ENCODE peak calls at places on chromosomes 1 and 21, in eight cellular contexts. N, W, Y, I, J, M, O and L are unnamed samples.

GRCh38 chr1:111789077-111789476 is 33.4 kb downstream of the DDX20 start:
- DNase-seq in N (peak; percentile 27), W (no peak), Y (no peak), I (no peak), J (no peak), M (no peak), O (no peak), L (no peak)

GRCh38 chr1:224065455-224065854 is 48.5 kb upstream of the FBXO28 start:
- DNase-seq in N (no peak), W (peak; percentile 55), Y (no peak), I (no peak), J (no peak), M (no peak), O (no peak), L (no peak)

GRCh38 chr21:25980710-25981109 is 189.9 kb downstream of the APP start:
- DNase-seq in N (no peak), W (no peak), Y (no peak), I (no peak), J (no peak), M (no peak), O (peak; percentile 18), L (no peak)

GRCh38 chr1:245939756-245940345 is 567.2 kb downstream of the SMYD3 start:
- DNase-seq in N (no peak), W (no peak), Y (no peak), I (no peak), J (no peak), M (no peak), O (no peak), L (no peak)

GRCh38 chr21:42441963-42442362 is 38.3 kb downstream of the UBASH3A start:
- DNase-seq in N (no peak), W (no peak), Y (peak; percentile 22), I (no peak), J (no peak), M (no peak), O (no peak), L (no peak)

GRCh38 chr21:42239556-42239955 is 20.6 kb downstream of the ABCG1 start:
- DNase-seq in N (no peak), W (no peak), Y (no peak), I (no peak), J (no peak), M (no peak), O (no peak), L (no peak)

GRCh38 chr1:207420109-207420508 is 34.0 kb upstream of the CR2 start:
- DNase-seq in N (no peak), W (no peak), Y (no peak), I (no peak), J (no peak), M (no peak), O (no peak), L (no peak)

GRCh38 chr1:47624531-47624930 is 186.7 kb downstream of the FOXD2 start:
- DNase-seq in N (no peak), W (peak; percentile 27), Y (no peak), I (no peak), J (no peak), M (no peak), O (no peak), L (no peak)

GRCh38 chr1:231196728-231197127 is 34.9 kb downstream of the TRIM67 start:
- DNase-seq in N (no peak), W (no peak), Y (peak; percentile 27), I (no peak), J (no peak), M (no peak), O (no peak), L (no peak)

GRCh38 chr1:205124726-205125125 is 2.9 kb upstream of the RBBP5 start:
- DNase-seq in N (no peak), W (no peak), Y (no peak), I (no peak), J (no peak), M (no peak), O (no peak), L (no peak)

GRCh38 chr1:223135176-223135575 is 7.9 kb downstream of the TLR5 start:
- DNase-seq in N (peak; percentile 81), W (peak; percentile 60), Y (peak; percentile 86), I (no peak), J (no peak), M (no peak), O (no peak), L (peak; percentile 58)

GRCh38 chr1:22056043-22056442 is 3.5 kb downstream of the CDC42 start:
- DNase-seq in N (peak; percentile 28), W (no peak), Y (no peak), I (no peak), J (no peak), M (no peak), O (no peak), L (no peak)

GRCh38 chr1:244054924-244055263 is 3.8 kb downstream of the ZBTB18 start:
- DNase-seq in N (no peak), W (peak; percentile 65), Y (no peak), I (no peak), J (no peak), M (no peak), O (no peak), L (no peak)

GRCh38 chr1:232718928-232719927 is 86.0 kb upstream of the MAP10 start:
- DNase-seq in N (no peak), W (no peak), Y (no peak), I (no peak), J (no peak), M (no peak), O (no peak), L (no peak)

GRCh38 chr1:106793686-106794085 is 262.8 kb upstream of the PRMT6 start:
- DNase-seq in N (no peak), W (no peak), Y (no peak), I (no peak), J (no peak), M (no peak), O (no peak), L (no peak)

GRCh38 chr1:12075195-12076114 is 12.4 kb downstream of the TNFRSF8 start:
- DNase-seq in N (peak; percentile 88), W (no peak), Y (peak; percentile 83), I (no peak), J (no peak), M (no peak), O (no peak), L (no peak)

GRCh38 chr1:203351037-203351625 is at the start of gene FMOD:
- DNase-seq in N (peak; percentile 48), W (no peak), Y (no peak), I (no peak), J (no peak), M (no peak), O (no peak), L (no peak)

GRCh38 chr1:200128081-200128480 is 100.6 kb downstream of the NR5A2 start:
- DNase-seq in N (no peak), W (no peak), Y (no peak), I (no peak), J (no peak), M (no peak), O (no peak), L (no peak)

GRCh38 chr1:21946836-21947587 is 9.9 kb upstream of the HSPG2 start:
- DNase-seq in N (no peak), W (no peak), Y (peak; percentile 63), I (peak; percentile 14), J (no peak), M (no peak), O (no peak), L (no peak)

GRCh38 chr21:28392436-28392835 is 600.2 kb downstream of the LTN1 start:
- DNase-seq in N (no peak), W (no peak), Y (no peak), I (no peak), J (no peak), M (no peak), O (no peak), L (no peak)

GRCh38 chr21:28283652-28284490 is 708.8 kb downstream of the LTN1 start:
- DNase-seq in N (peak; percentile 93), W (no peak), Y (no peak), I (no peak), J (no peak), M (no peak), O (no peak), L (no peak)

GRCh38 chr21:14215971-14216621 is at the start of gene RBM11:
- DNase-seq in N (peak; percentile 32), W (peak; percentile 69), Y (peak; percentile 85), I (peak; percentile 57), J (peak; percentile 12), M (peak; percentile 71), O (peak; percentile 91), L (peak; percentile 10)

GRCh38 chr1:169013821-169014220 is 92.7 kb upstream of the ATP1B1 start:
- DNase-seq in N (no peak), W (no peak), Y (no peak), I (no peak), J (no peak), M (no peak), O (no peak), L (no peak)

GRCh38 chr1:208202333-208202987 is 41.7 kb downstream of the PLXNA2 start:
- DNase-seq in N (no peak), W (no peak), Y (no peak), I (no peak), J (no peak), M (no peak), O (no peak), L (no peak)

GRCh38 chr1:7539772-7540175 is 231.3 kb upstream of the VAMP3 start:
- DNase-seq in N (no peak), W (peak; percentile 48), Y (peak; percentile 63), I (no peak), J (no peak), M (no peak), O (peak; percentile 73), L (no peak)

GRCh38 chr1:182098301-182098700 is 36.8 kb upstream of the ZNF648 start:
- DNase-seq in N (no peak), W (no peak), Y (no peak), I (no peak), J (no peak), M (no peak), O (no peak), L (no peak)

GRCh38 chr1:192461684-192462083 is 113.9 kb upstream of the RGS1 start:
- DNase-seq in N (no peak), W (no peak), Y (no peak), I (no peak), J (no peak), M (no peak), O (no peak), L (no peak)

GRCh38 chr21:42298237-42298636 is 17.0 kb downstream of the TFF3 start:
- DNase-seq in N (no peak), W (no peak), Y (peak; percentile 39), I (no peak), J (no peak), M (no peak), O (no peak), L (no peak)

GRCh38 chr1:214558002-214558770 is 6.8 kb upstream of the PTPN14 start:
- DNase-seq in N (peak; percentile 93), W (peak; percentile 84), Y (no peak), I (no peak), J (no peak), M (no peak), O (no peak), L (no peak)

GRCh38 chr1:29762635-29763034 is 526.3 kb downstream of the PTPRU start:
- DNase-seq in N (no peak), W (no peak), Y (no peak), I (no peak), J (no peak), M (no peak), O (no peak), L (no peak)

GRCh38 chr1:209609403-209610377 is 26.2 kb downstream of the CAMK1G start:
- DNase-seq in N (no peak), W (no peak), Y (no peak), I (no peak), J (no peak), M (peak; percentile 67), O (no peak), L (no peak)

GRCh38 chr1:38451541-38451993 is 405.0 kb upstream of the POU3F1 start:
- DNase-seq in N (no peak), W (no peak), Y (peak; percentile 84), I (no peak), J (no peak), M (peak; percentile 49), O (no peak), L (no peak)

GRCh38 chr1:3663999-3664699 is 11.8 kb downstream of the TP73 start:
- DNase-seq in N (no peak), W (no peak), Y (peak; percentile 59), I (no peak), J (no peak), M (no peak), O (no peak), L (no peak)

GRCh38 chr1:218304281-218305039 is 19.4 kb downstream of the RRP15 start:
- DNase-seq in N (peak; percentile 23), W (peak; percentile 49), Y (no peak), I (peak; percentile 70), J (no peak), M (peak; percentile 4), O (peak; percentile 9), L (no peak)